ENCODE peak calls at places on chromosomes 2 and 18, in seven cellular contexts. C is AG08396; N is posterior cingulate gyrus; W is ecto neural progenitor cell; R is HCEC 1CT; G is activated CD4-positive, alpha-beta T cell treated with anti-CD3 and anti-CD28 coated beads, Interleukin-2, amount 10 ng/mL, durations not matched to agents 24 days and 14 days; L is type B pancreatic cell. B is an unnamed sample.

GRCh38 chr18:44536041-44536440 is 144.6 kb upstream of the SETBP1 start:
- DNase-seq in L (no peak), N (no peak), W (no peak), C (peak; percentile 22), R (no peak), G (no peak), B (peak; percentile 48)

GRCh38 chr2:113720167-113720566 is 36.3 kb downstream of the SLC35F5 start:
- DNase-seq in G (no peak), L (no peak), W (no peak), R (peak; percentile 56), N (no peak), C (peak; percentile 19), B (no peak)

GRCh38 chr2:100278986-100279385 is 43.3 kb downstream of the LONRF2 start:
- DNase-seq in G (no peak), W (no peak), N (no peak), L (no peak), R (no peak), C (no peak), B (no peak)

GRCh38 chr2:151630372-151630771 is 103.9 kb downstream of the NEB start:
- DNase-seq in C (no peak), W (no peak), L (no peak), G (no peak), N (no peak), R (no peak), B (no peak)

GRCh38 chr2:108236676-108237335 is 3.0 kb upstream of the SULT1C3 start:
- DNase-seq in L (no peak), R (no peak), N (no peak), W (no peak), C (no peak), G (no peak), B (no peak)

GRCh38 chr2:28356095-28356911 is 36.4 kb upstream of the FOSL2 start:
- DNase-seq in N (peak; percentile 61), L (no peak), W (no peak), R (peak; percentile 55), G (no peak), C (peak; percentile 91), B (peak; percentile 42)

GRCh38 chr2:10094271-10094814 is 14.1 kb upstream of the CYS1 start:
- DNase-seq in G (no peak), N (peak; percentile 60), L (no peak), C (no peak), R (no peak), W (peak; percentile 66), B (no peak)

GRCh38 chr18:34729740-34730338 is 19.7 kb downstream of the DTNA start:
- DNase-seq in R (no peak), G (no peak), L (no peak), C (no peak), W (no peak), N (peak; percentile 22), B (no peak)

GRCh38 chr2:203534486-203535077 is 519 bp downstream of the RAPH1 start:
- DNase-seq in G (peak; percentile 80), R (no peak), C (no peak), W (no peak), N (no peak), L (no peak), B (no peak)

GRCh38 chr18:63773616-63774015 is 1.6 kb upstream of the SERPINB7 start:
- DNase-seq in N (no peak), R (no peak), W (no peak), G (no peak), C (no peak), L (no peak), B (no peak)

GRCh38 chr18:23354625-23355024 is 98.5 kb upstream of the RIOK3 start:
- DNase-seq in R (peak; percentile 40), W (no peak), N (no peak), L (no peak), G (no peak), C (peak; percentile 32), B (no peak)

GRCh38 chr2:240998706-240999000 is 235 bp downstream of the SNED1 start:
- DNase-seq in C (no peak), G (no peak), L (peak; percentile 65), N (no peak), R (no peak), W (no peak), B (no peak)

GRCh38 chr2:122748552-122749011 is 993.1 kb downstream of the TSN start:
- DNase-seq in N (no peak), L (no peak), R (peak; percentile 79), G (no peak), C (no peak), W (no peak), B (no peak)

GRCh38 chr2:199988176-199988575 is 32.8 kb downstream of the MAIP1 start:
- DNase-seq in L (no peak), R (no peak), C (no peak), W (no peak), G (no peak), N (no peak), B (no peak)

GRCh38 chr18:63480892-63481291 is 4.1 kb downstream of the SERPINB5 start:
- DNase-seq in L (no peak), W (no peak), C (no peak), N (no peak), R (no peak), G (no peak), B (no peak)

GRCh38 chr2:240203031-240203841 is 62.8 kb upstream of the OTOS start:
- DNase-seq in N (no peak), R (no peak), W (no peak), L (no peak), G (no peak), C (no peak), B (no peak)

GRCh38 chr2:157809212-157809611 is 66.9 kb downstream of the ACVR1 start:
- DNase-seq in W (no peak), R (peak; percentile 77), L (no peak), N (no peak), G (no peak), C (peak; percentile 30), B (no peak)

GRCh38 chr18:54278615-54279014 is 9.3 kb downstream of the POLI start:
- DNase-seq in W (no peak), N (no peak), G (no peak), L (no peak), R (no peak), C (no peak), B (no peak)